ENCODE peak calls at places on chromosomes 13 and 19, in ten cellular contexts. One of them, this sample, is unnamed.

GRCh38 chr13:27635256-27635655 is 13.6 kb downstream of the POLR1D start:
- DNase-seq in AG04450: no peak
- DNase-seq in fibroblast of pulmonary artery: no peak
- DNase-seq in stimulated activated CD8-positive, alpha-beta memory T cell treated with anti-CD3 and anti-CD28 coated beads, Interleukin-4, amount 100 ng/mL, for 24 hours: no peak
- DNase-seq in AG08396: no peak
- DNase-seq in activated CD8-positive, alpha-beta memory T cell treated with anti-CD3 and anti-CD28 coated beads for 48 hours: no peak
- DNase-seq in KG1: no peak
- DNase-seq in colonic mucosa: no peak
- DNase-seq in stimulated activated CD4-positive, alpha-beta T cell treated with anti-CD3 and anti-CD28 coated beads, Interleukin-1b, Interleukin-23, amount 100 ng/mL, for 24 hours: no peak
- DNase-seq in left ventricle myocardium inferior: no peak
- DNase-seq in this sample: no peak

GRCh38 chr19:2053601-2054389 is 2.8 kb upstream of the MKNK2 start:
- DNase-seq in fibroblast of pulmonary artery: peak; percentile 95
- DNase-seq in left ventricle myocardium inferior: peak; percentile 86
- DNase-seq in activated CD8-positive, alpha-beta memory T cell treated with anti-CD3 and anti-CD28 coated beads for 48 hours: no peak
- DNase-seq in KG1: no peak
- DNase-seq in AG04450: no peak
- DNase-seq in AG08396: no peak
- DNase-seq in stimulated activated CD4-positive, alpha-beta T cell treated with anti-CD3 and anti-CD28 coated beads, Interleukin-1b, Interleukin-23, amount 100 ng/mL, for 24 hours: no peak
- DNase-seq in stimulated activated CD8-positive, alpha-beta memory T cell treated with anti-CD3 and anti-CD28 coated beads, Interleukin-4, amount 100 ng/mL, for 24 hours: no peak
- DNase-seq in colonic mucosa: peak; percentile 68
- DNase-seq in this sample: no peak

GRCh38 chr13:46171739-46172138 is 10.2 kb downstream of the LCP1 start:
- DNase-seq in colonic mucosa: no peak
- DNase-seq in AG04450: no peak
- DNase-seq in stimulated activated CD8-positive, alpha-beta memory T cell treated with anti-CD3 and anti-CD28 coated beads, Interleukin-4, amount 100 ng/mL, for 24 hours: no peak
- DNase-seq in KG1: no peak
- DNase-seq in activated CD8-positive, alpha-beta memory T cell treated with anti-CD3 and anti-CD28 coated beads for 48 hours: no peak
- DNase-seq in fibroblast of pulmonary artery: no peak
- DNase-seq in stimulated activated CD4-positive, alpha-beta T cell treated with anti-CD3 and anti-CD28 coated beads, Interleukin-1b, Interleukin-23, amount 100 ng/mL, for 24 hours: no peak
- DNase-seq in left ventricle myocardium inferior: no peak
- DNase-seq in AG08396: no peak
- DNase-seq in this sample: no peak

GRCh38 chr13:45807520-45808099 is 43.9 kb downstream of the SIAH3 start:
- DNase-seq in AG04450: no peak
- DNase-seq in stimulated activated CD8-positive, alpha-beta memory T cell treated with anti-CD3 and anti-CD28 coated beads, Interleukin-4, amount 100 ng/mL, for 24 hours: no peak
- DNase-seq in KG1: peak; percentile 32
- DNase-seq in left ventricle myocardium inferior: no peak
- DNase-seq in AG08396: peak; percentile 53
- DNase-seq in activated CD8-positive, alpha-beta memory T cell treated with anti-CD3 and anti-CD28 coated beads for 48 hours: no peak
- DNase-seq in fibroblast of pulmonary artery: peak; percentile 56
- DNase-seq in stimulated activated CD4-positive, alpha-beta T cell treated with anti-CD3 and anti-CD28 coated beads, Interleukin-1b, Interleukin-23, amount 100 ng/mL, for 24 hours: no peak
- DNase-seq in colonic mucosa: no peak
- DNase-seq in this sample: no peak

GRCh38 chr13:104422668-104423067 is 1356.5 kb upstream of the SLC10A2 start:
- DNase-seq in stimulated activated CD8-positive, alpha-beta memory T cell treated with anti-CD3 and anti-CD28 coated beads, Interleukin-4, amount 100 ng/mL, for 24 hours: no peak
- DNase-seq in AG04450: no peak
- DNase-seq in fibroblast of pulmonary artery: no peak
- DNase-seq in KG1: no peak
- DNase-seq in left ventricle myocardium inferior: no peak
- DNase-seq in colonic mucosa: no peak
- DNase-seq in AG08396: no peak
- DNase-seq in activated CD8-positive, alpha-beta memory T cell treated with anti-CD3 and anti-CD28 coated beads for 48 hours: no peak
- DNase-seq in stimulated activated CD4-positive, alpha-beta T cell treated with anti-CD3 and anti-CD28 coated beads, Interleukin-1b, Interleukin-23, amount 100 ng/mL, for 24 hours: no peak
- DNase-seq in this sample: no peak

GRCh38 chr13:47005761-47006414 is 109.0 kb upstream of the HTR2A start:
- DNase-seq in activated CD8-positive, alpha-beta memory T cell treated with anti-CD3 and anti-CD28 coated beads for 48 hours: no peak
- DNase-seq in AG04450: no peak
- DNase-seq in KG1: no peak
- DNase-seq in colonic mucosa: no peak
- DNase-seq in fibroblast of pulmonary artery: no peak
- DNase-seq in left ventricle myocardium inferior: no peak
- DNase-seq in stimulated activated CD4-positive, alpha-beta T cell treated with anti-CD3 and anti-CD28 coated beads, Interleukin-1b, Interleukin-23, amount 100 ng/mL, for 24 hours: no peak
- DNase-seq in AG08396: no peak
- DNase-seq in stimulated activated CD8-positive, alpha-beta memory T cell treated with anti-CD3 and anti-CD28 coated beads, Interleukin-4, amount 100 ng/mL, for 24 hours: no peak
- DNase-seq in this sample: no peak

GRCh38 chr13:58119351-58119750 is 487.8 kb downstream of the PCDH17 start:
- DNase-seq in AG04450: no peak
- DNase-seq in stimulated activated CD8-positive, alpha-beta memory T cell treated with anti-CD3 and anti-CD28 coated beads, Interleukin-4, amount 100 ng/mL, for 24 hours: no peak
- DNase-seq in stimulated activated CD4-positive, alpha-beta T cell treated with anti-CD3 and anti-CD28 coated beads, Interleukin-1b, Interleukin-23, amount 100 ng/mL, for 24 hours: no peak
- DNase-seq in KG1: no peak
- DNase-seq in activated CD8-positive, alpha-beta memory T cell treated with anti-CD3 and anti-CD28 coated beads for 48 hours: no peak
- DNase-seq in colonic mucosa: no peak
- DNase-seq in left ventricle myocardium inferior: no peak
- DNase-seq in AG08396: no peak
- DNase-seq in fibroblast of pulmonary artery: no peak
- DNase-seq in this sample: no peak

GRCh38 chr13:42071667-42072419 is 23.4 kb downstream of the DGKH start:
- DNase-seq in activated CD8-positive, alpha-beta memory T cell treated with anti-CD3 and anti-CD28 coated beads for 48 hours: no peak
- DNase-seq in AG08396: no peak
- DNase-seq in fibroblast of pulmonary artery: peak; percentile 54
- DNase-seq in stimulated activated CD8-positive, alpha-beta memory T cell treated with anti-CD3 and anti-CD28 coated beads, Interleukin-4, amount 100 ng/mL, for 24 hours: no peak
- DNase-seq in left ventricle myocardium inferior: no peak
- DNase-seq in stimulated activated CD4-positive, alpha-beta T cell treated with anti-CD3 and anti-CD28 coated beads, Interleukin-1b, Interleukin-23, amount 100 ng/mL, for 24 hours: no peak
- DNase-seq in AG04450: no peak
- DNase-seq in colonic mucosa: no peak
- DNase-seq in KG1: no peak
- DNase-seq in this sample: no peak

GRCh38 chr19:292281-292884 is 1.2 kb upstream of the PLPP2 start:
- DNase-seq in stimulated activated CD8-positive, alpha-beta memory T cell treated with anti-CD3 and anti-CD28 coated beads, Interleukin-4, amount 100 ng/mL, for 24 hours: no peak
- DNase-seq in AG08396: no peak
- DNase-seq in activated CD8-positive, alpha-beta memory T cell treated with anti-CD3 and anti-CD28 coated beads for 48 hours: no peak
- DNase-seq in stimulated activated CD4-positive, alpha-beta T cell treated with anti-CD3 and anti-CD28 coated beads, Interleukin-1b, Interleukin-23, amount 100 ng/mL, for 24 hours: no peak
- DNase-seq in colonic mucosa: no peak
- DNase-seq in left ventricle myocardium inferior: no peak
- DNase-seq in KG1: no peak
- DNase-seq in AG04450: no peak
- DNase-seq in fibroblast of pulmonary artery: no peak
- DNase-seq in this sample: no peak

GRCh38 chr19:44891016-44891882 is at the start of gene TOMM40:
- DNase-seq in fibroblast of pulmonary artery: peak; percentile 100
- DNase-seq in activated CD8-positive, alpha-beta memory T cell treated with anti-CD3 and anti-CD28 coated beads for 48 hours: peak; percentile 97
- DNase-seq in colonic mucosa: no peak
- DNase-seq in AG04450: no peak
- DNase-seq in left ventricle myocardium inferior: peak; percentile 100
- DNase-seq in stimulated activated CD4-positive, alpha-beta T cell treated with anti-CD3 and anti-CD28 coated beads, Interleukin-1b, Interleukin-23, amount 100 ng/mL, for 24 hours: peak; percentile 100
- DNase-seq in KG1: no peak
- DNase-seq in stimulated activated CD8-positive, alpha-beta memory T cell treated with anti-CD3 and anti-CD28 coated beads, Interleukin-4, amount 100 ng/mL, for 24 hours: peak; percentile 100
- DNase-seq in AG08396: peak; percentile 99
- DNase-seq in this sample: peak; percentile 51

GRCh38 chr19:35718345-35719041 is 690 bp downstream of the KMT2B start:
- DNase-seq in AG08396: peak; percentile 56
- DNase-seq in fibroblast of pulmonary artery: peak; percentile 8
- DNase-seq in colonic mucosa: peak; percentile 42
- DNase-seq in stimulated activated CD4-positive, alpha-beta T cell treated with anti-CD3 and anti-CD28 coated beads, Interleukin-1b, Interleukin-23, amount 100 ng/mL, for 24 hours: no peak
- DNase-seq in AG04450: no peak
- DNase-seq in left ventricle myocardium inferior: peak; percentile 43
- DNase-seq in activated CD8-positive, alpha-beta memory T cell treated with anti-CD3 and anti-CD28 coated beads for 48 hours: no peak
- DNase-seq in stimulated activated CD8-positive, alpha-beta memory T cell treated with anti-CD3 and anti-CD28 coated beads, Interleukin-4, amount 100 ng/mL, for 24 hours: peak; percentile 53
- DNase-seq in KG1: no peak
- DNase-seq in this sample: peak; percentile 46

GRCh38 chr19:3343619-3344502 is 22.5 kb upstream of the NFIC start:
- DNase-seq in colonic mucosa: peak; percentile 66
- DNase-seq in left ventricle myocardium inferior: peak; percentile 83
- DNase-seq in AG08396: peak; percentile 95
- DNase-seq in stimulated activated CD4-positive, alpha-beta T cell treated with anti-CD3 and anti-CD28 coated beads, Interleukin-1b, Interleukin-23, amount 100 ng/mL, for 24 hours: no peak
- DNase-seq in activated CD8-positive, alpha-beta memory T cell treated with anti-CD3 and anti-CD28 coated beads for 48 hours: no peak
- DNase-seq in KG1: no peak
- DNase-seq in stimulated activated CD8-positive, alpha-beta memory T cell treated with anti-CD3 and anti-CD28 coated beads, Interleukin-4, amount 100 ng/mL, for 24 hours: no peak
- DNase-seq in AG04450: no peak
- DNase-seq in fibroblast of pulmonary artery: peak; percentile 90
- DNase-seq in this sample: no peak

GRCh38 chr19:6062274-6062673 is 48.0 kb downstream of the RFX2 start:
- DNase-seq in KG1: peak; percentile 82
- DNase-seq in AG08396: peak; percentile 45
- DNase-seq in left ventricle myocardium inferior: no peak
- DNase-seq in stimulated activated CD8-positive, alpha-beta memory T cell treated with anti-CD3 and anti-CD28 coated beads, Interleukin-4, amount 100 ng/mL, for 24 hours: peak; percentile 34
- DNase-seq in colonic mucosa: peak; percentile 73
- DNase-seq in activated CD8-positive, alpha-beta memory T cell treated with anti-CD3 and anti-CD28 coated beads for 48 hours: no peak
- DNase-seq in AG04450: no peak
- DNase-seq in stimulated activated CD4-positive, alpha-beta T cell treated with anti-CD3 and anti-CD28 coated beads, Interleukin-1b, Interleukin-23, amount 100 ng/mL, for 24 hours: no peak
- DNase-seq in fibroblast of pulmonary artery: peak; percentile 40
- DNase-seq in this sample: no peak

GRCh38 chr19:42548545-42548944 is 20.3 kb upstream of the CEACAM1 start:
- DNase-seq in stimulated activated CD4-positive, alpha-beta T cell treated with anti-CD3 and anti-CD28 coated beads, Interleukin-1b, Interleukin-23, amount 100 ng/mL, for 24 hours: no peak
- DNase-seq in stimulated activated CD8-positive, alpha-beta memory T cell treated with anti-CD3 and anti-CD28 coated beads, Interleukin-4, amount 100 ng/mL, for 24 hours: no peak
- DNase-seq in left ventricle myocardium inferior: no peak
- DNase-seq in colonic mucosa: no peak
- DNase-seq in KG1: no peak
- DNase-seq in fibroblast of pulmonary artery: no peak
- DNase-seq in AG04450: no peak
- DNase-seq in AG08396: no peak
- DNase-seq in activated CD8-positive, alpha-beta memory T cell treated with anti-CD3 and anti-CD28 coated beads for 48 hours: no peak
- DNase-seq in this sample: no peak

GRCh38 chr19:39918183-39918651 is 16.2 kb downstream of the FCGBP start:
- DNase-seq in stimulated activated CD4-positive, alpha-beta T cell treated with anti-CD3 and anti-CD28 coated beads, Interleukin-1b, Interleukin-23, amount 100 ng/mL, for 24 hours: no peak
- DNase-seq in stimulated activated CD8-positive, alpha-beta memory T cell treated with anti-CD3 and anti-CD28 coated beads, Interleukin-4, amount 100 ng/mL, for 24 hours: no peak
- DNase-seq in colonic mucosa: peak; percentile 17
- DNase-seq in left ventricle myocardium inferior: no peak
- DNase-seq in KG1: no peak
- DNase-seq in activated CD8-positive, alpha-beta memory T cell treated with anti-CD3 and anti-CD28 coated beads for 48 hours: no peak
- DNase-seq in AG08396: no peak
- DNase-seq in AG04450: no peak
- DNase-seq in fibroblast of pulmonary artery: no peak
- DNase-seq in this sample: no peak

This sample was measured in NK-92 treated with Interleukin-12 subunit alpha and Interleukin-12 subunit beta, amount 100 ng/mL, for 24 hours.